ENCODE peak calls at places on chromosome 4, in five cellular contexts. One of them, this sample, is unnamed.

GRCh38 chr4:84971319-84971932 is 4.9 kb upstream of the WDFY3 start:
- DNase-seq in caudate nucleus: no peak
- DNase-seq in pancreas: no peak
- DNase-seq in fibroblast of villous mesenchyme: peak; percentile 75
- DNase-seq in SK-N-SH: peak; percentile 30
- DNase-seq in this sample: peak; percentile 69

GRCh38 chr4:2827071-2827873 is 16.4 kb upstream of the ADD1 start:
- DNase-seq in pancreas: peak; percentile 47
- DNase-seq in fibroblast of villous mesenchyme: no peak
- DNase-seq in SK-N-SH: no peak
- DNase-seq in caudate nucleus: no peak
- DNase-seq in this sample: no peak

GRCh38 chr4:186240848-186241491 is 13.7 kb downstream of the KLKB1 start:
- DNase-seq in caudate nucleus: no peak
- DNase-seq in SK-N-SH: no peak
- DNase-seq in pancreas: no peak
- DNase-seq in fibroblast of villous mesenchyme: no peak
- DNase-seq in this sample: no peak

GRCh38 chr4:74203467-74203866 is 45.5 kb downstream of the MTHFD2L start:
- DNase-seq in SK-N-SH: no peak
- DNase-seq in fibroblast of villous mesenchyme: peak; percentile 15
- DNase-seq in pancreas: no peak
- DNase-seq in caudate nucleus: no peak
- DNase-seq in this sample: peak; percentile 85

GRCh38 chr4:125123710-125124109 is 191.0 kb upstream of the FAT4 start:
- DNase-seq in pancreas: no peak
- DNase-seq in fibroblast of villous mesenchyme: peak; percentile 31
- DNase-seq in SK-N-SH: no peak
- DNase-seq in caudate nucleus: no peak
- DNase-seq in this sample: no peak

GRCh38 chr4:117376700-117377099 is 291.3 kb upstream of the TRAM1L1 start:
- DNase-seq in pancreas: no peak
- DNase-seq in fibroblast of villous mesenchyme: no peak
- DNase-seq in caudate nucleus: no peak
- DNase-seq in SK-N-SH: peak; percentile 4
- DNase-seq in this sample: no peak

GRCh38 chr4:185682236-185682635 is 129.8 kb downstream of the SORBS2 start:
- DNase-seq in caudate nucleus: no peak
- DNase-seq in pancreas: no peak
- DNase-seq in fibroblast of villous mesenchyme: no peak
- DNase-seq in SK-N-SH: no peak
- DNase-seq in this sample: peak; percentile 11

GRCh38 chr4:37008199-37008598 is 236.3 kb upstream of the NWD2 start:
- DNase-seq in pancreas: no peak
- DNase-seq in caudate nucleus: no peak
- DNase-seq in fibroblast of villous mesenchyme: no peak
- DNase-seq in SK-N-SH: no peak
- DNase-seq in this sample: no peak

GRCh38 chr4:10611673-10612072 is 72.9 kb downstream of the CLNK start:
- DNase-seq in fibroblast of villous mesenchyme: peak; percentile 79
- DNase-seq in pancreas: no peak
- DNase-seq in SK-N-SH: no peak
- DNase-seq in caudate nucleus: no peak
- DNase-seq in this sample: peak; percentile 85

GRCh38 chr4:25755911-25756310 is 100.3 kb downstream of the SLC34A2 start:
- DNase-seq in fibroblast of villous mesenchyme: no peak
- DNase-seq in pancreas: no peak
- DNase-seq in caudate nucleus: no peak
- DNase-seq in SK-N-SH: no peak
- DNase-seq in this sample: no peak

GRCh38 chr4:5746829-5747745 is 36.1 kb downstream of the EVC start:
- DNase-seq in pancreas: no peak
- DNase-seq in SK-N-SH: no peak
- DNase-seq in caudate nucleus: no peak
- DNase-seq in fibroblast of villous mesenchyme: peak; percentile 62
- DNase-seq in this sample: peak; percentile 60

GRCh38 chr4:86306816-86307215 is 53.0 kb downstream of the MAPK10 start:
- DNase-seq in caudate nucleus: no peak
- DNase-seq in fibroblast of villous mesenchyme: peak; percentile 39
- DNase-seq in SK-N-SH: no peak
- DNase-seq in pancreas: no peak
- DNase-seq in this sample: peak; percentile 35

GRCh38 chr4:18291313-18291712 is 269.8 kb upstream of the LCORL start:
- DNase-seq in caudate nucleus: no peak
- DNase-seq in SK-N-SH: no peak
- DNase-seq in pancreas: no peak
- DNase-seq in fibroblast of villous mesenchyme: no peak
- DNase-seq in this sample: no peak

GRCh38 chr4:103046416-103047290 is 27.1 kb upstream of the SLC9B1 start:
- DNase-seq in fibroblast of villous mesenchyme: peak; percentile 53
- DNase-seq in SK-N-SH: peak; percentile 34
- DNase-seq in caudate nucleus: no peak
- DNase-seq in pancreas: no peak
- DNase-seq in this sample: peak; percentile 50

GRCh38 chr4:185470503-185471195 is 884 bp downstream of the CCDC110 start:
- DNase-seq in pancreas: peak; percentile 89
- DNase-seq in caudate nucleus: peak; percentile 82
- DNase-seq in fibroblast of villous mesenchyme: peak; percentile 18
- DNase-seq in SK-N-SH: peak; percentile 31
- DNase-seq in this sample: peak; percentile 10